ENCODE peak calls at places on chromosomes 13 and 19, in ten cellular contexts. Y is A172; I is stimulated activated CD8-positive, alpha-beta memory T cell treated with anti-CD3 and anti-CD28 coated beads, Interleukin-4, amount 100 ng/mL, for 48 hours; V is left ventricle myocardium superior; R is PC-3; A is AG04450; Z is germinal center; P is choroid plexus epithelial cell; L is stimulated activated naive CD8-positive, alpha-beta T cell treated with anti-CD3 and anti-CD28 coated beads, Interleukin-15, Interleukin-2, amounts not matched to agents 100 U/mL and 50 U/mL, for 24 hours; B is neural crest cell. H is an unnamed sample.

GRCh38 chr13:63516124-63516523 is 2100.5 kb upstream of the PCDH20 start:
- DNase-seq in Y (no peak), I (no peak), V (no peak), R (no peak), A (no peak), Z (no peak), P (peak; percentile 28), L (no peak), B (no peak), H (no peak)

GRCh38 chr13:111219306-111219705 is 101.1 kb upstream of the TEX29 start:
- DNase-seq in Y (no peak), I (no peak), V (peak; percentile 62), R (no peak), A (peak; percentile 74), Z (no peak), P (peak; percentile 97), L (no peak), B (no peak), H (no peak)

GRCh38 chr13:23180711-23181110 is at the start of gene SGCG:
- DNase-seq in Y (no peak), I (no peak), V (no peak), R (no peak), A (no peak), Z (no peak), P (no peak), L (no peak), B (no peak), H (no peak)

GRCh38 chr19:887599-887998 is 5.4 kb downstream of the MED16 start:
- DNase-seq in Y (no peak), I (no peak), V (no peak), R (no peak), A (no peak), Z (no peak), P (no peak), L (no peak), B (no peak), H (no peak)

GRCh38 chr19:16363852-16364230 is 39.2 kb downstream of the KLF2 start:
- DNase-seq in Y (no peak), I (no peak), V (peak; percentile 31), R (no peak), A (no peak), Z (no peak), P (no peak), L (no peak), B (no peak), H (no peak)

GRCh38 chr19:11100064-11100463 is 10.8 kb downstream of the LDLR start:
- DNase-seq in Y (no peak), I (no peak), V (no peak), R (no peak), A (no peak), Z (no peak), P (no peak), L (no peak), B (no peak), H (no peak)

GRCh38 chr19:33413426-33413725 is 39.9 kb downstream of the CEBPG start:
- DNase-seq in Y (no peak), I (no peak), V (no peak), R (no peak), A (no peak), Z (no peak), P (no peak), L (no peak), B (no peak), H (no peak)

GRCh38 chr13:111844222-111844671 is 222.7 kb upstream of the SOX1 start:
- DNase-seq in Y (no peak), I (no peak), V (no peak), R (no peak), A (no peak), Z (no peak), P (no peak), L (no peak), B (no peak), H (no peak)

GRCh38 chr19:58154287-58154678 is 3.7 kb upstream of the ZNF329 start:
- DNase-seq in Y (no peak), I (peak; percentile 26), V (peak; percentile 64), R (no peak), A (no peak), Z (no peak), P (peak; percentile 64), L (peak; percentile 11), B (peak; percentile 5), H (peak; percentile 10)

GRCh38 chr19:21568816-21569496 is 63.6 kb downstream of the ZNF429 start:
- DNase-seq in Y (no peak), I (peak; percentile 89), V (peak; percentile 89), R (no peak), A (no peak), Z (peak; percentile 80), P (peak; percentile 56), L (peak; percentile 63), B (no peak), H (peak; percentile 92)

GRCh38 chr13:81326913-81327312 is 986.0 kb upstream of the SPRY2 start:
- DNase-seq in Y (no peak), I (no peak), V (no peak), R (peak; percentile 37), A (no peak), Z (no peak), P (no peak), L (no peak), B (no peak), H (no peak)

GRCh38 chr13:114164027-114164426 is 15.0 kb upstream of the CFAP97D2 start:
- DNase-seq in Y (no peak), I (no peak), V (no peak), R (no peak), A (no peak), Z (no peak), P (no peak), L (no peak), B (no peak), H (no peak)

GRCh38 chr13:24528816-24529398 is 16.3 kb upstream of the PARP4 start:
- DNase-seq in Y (no peak), I (no peak), V (no peak), R (no peak), A (no peak), Z (no peak), P (no peak), L (no peak), B (no peak), H (no peak)

GRCh38 chr13:33721719-33722118 is 96.2 kb upstream of the RFC3 start:
- DNase-seq in Y (peak; percentile 34), I (no peak), V (no peak), R (no peak), A (no peak), Z (no peak), P (peak; percentile 82), L (no peak), B (no peak), H (no peak)

GRCh38 chr13:27691207-27691606 is 69.5 kb downstream of the POLR1D start:
- DNase-seq in Y (no peak), I (no peak), V (no peak), R (no peak), A (no peak), Z (no peak), P (no peak), L (no peak), B (no peak), H (no peak)